ENCODE peak calls at places on chromosomes 11 and 22, in six cellular contexts. I is body of pancreas, H is adrenal gland, G is IMR-90, D is ovary, Z is stomach. X is an unnamed sample.

GRCh38 chr11:132114185-132114584 is 743.8 kb downstream of the NTM start:
- DNase-seq in I (peak; percentile 22), H (peak; percentile 69), G (peak; percentile 25), D (no peak), Z (peak; percentile 46), X (peak; percentile 18)

GRCh38 chr22:49301398-49302149 is 526.1 kb downstream of the BRD1 start:
- DNase-seq in I (no peak), H (peak; percentile 23), G (no peak), D (no peak), Z (peak; percentile 20), X (no peak)

GRCh38 chr22:30031764-30032468 is 48.3 kb upstream of the HORMAD2 start:
- DNase-seq in I (no peak), H (no peak), G (no peak), D (no peak), Z (no peak), X (no peak)

GRCh38 chr11:65498042-65498726 is 661 bp upstream of the MALAT1 start:
- DNase-seq in I (peak; percentile 67), H (peak; percentile 82), G (peak; percentile 68), D (peak; percentile 63), Z (peak; percentile 63), X (peak; percentile 58)

GRCh38 chr11:2266586-2267305 is 3.6 kb downstream of the ASCL2 start:
- DNase-seq in I (no peak), H (peak; percentile 41), G (no peak), D (no peak), Z (no peak), X (no peak)

GRCh38 chr11:65260756-65261590 is 789 bp upstream of the POLA2 start:
- DNase-seq in I (no peak), H (no peak), G (no peak), D (no peak), Z (no peak), X (no peak)

GRCh38 chr22:43796567-43796966 is 15.5 kb downstream of the EFCAB6 start:
- DNase-seq in I (no peak), H (no peak), G (peak; percentile 81), D (no peak), Z (no peak), X (no peak)

GRCh38 chr22:26711205-26711958 is 54.0 kb downstream of the MIAT start:
- DNase-seq in I (no peak), H (no peak), G (peak; percentile 62), D (no peak), Z (peak; percentile 26), X (peak; percentile 12)

GRCh38 chr11:10293423-10294288 is at the start of gene SBF2:
- DNase-seq in I (peak; percentile 80), H (peak; percentile 93), G (peak; percentile 96), D (peak; percentile 89), Z (peak; percentile 84), X (peak; percentile 79)

GRCh38 chr11:118027694-118028093 is 41.5 kb downstream of the IL10RA start:
- DNase-seq in I (no peak), H (no peak), G (no peak), D (no peak), Z (no peak), X (no peak)

GRCh38 chr11:20610825-20611224 is 11.4 kb downstream of the SLC6A5 start:
- DNase-seq in I (no peak), H (no peak), G (no peak), D (no peak), Z (no peak), X (no peak)

GRCh38 chr22:44163536-44163935 is 17.2 kb upstream of the PARVG start:
- DNase-seq in I (no peak), H (no peak), G (no peak), D (no peak), Z (no peak), X (no peak)

GRCh38 chr22:37884420-37884819 is 21.7 kb upstream of the MICALL1 start:
- DNase-seq in I (no peak), H (no peak), G (peak; percentile 46), D (no peak), Z (no peak), X (no peak)

GRCh38 chr11:104191124-104191523 is 27.2 kb upstream of the PDGFD start:
- DNase-seq in I (no peak), H (no peak), G (peak; percentile 49), D (no peak), Z (no peak), X (no peak)

GRCh38 chr11:122240621-122241020 is 124.6 kb upstream of the BLID start:
- DNase-seq in I (no peak), H (no peak), G (no peak), D (no peak), Z (no peak), X (no peak)

GRCh38 chr11:70826541-70826943 is 425.8 kb downstream of the SHANK2 start:
- DNase-seq in I (peak; percentile 14), H (peak; percentile 53), G (no peak), D (no peak), Z (no peak), X (no peak)

GRCh38 chr11:65298655-65299179 is 15.9 kb upstream of the CDC42EP2 start:
- DNase-seq in I (no peak), H (peak; percentile 80), G (peak; percentile 81), D (peak; percentile 82), Z (no peak), X (no peak)

GRCh38 chr11:123357353-123357989 is 72.6 kb upstream of the GRAMD1B start:
- DNase-seq in I (no peak), H (no peak), G (no peak), D (no peak), Z (no peak), X (no peak)

GRCh38 chr11:107816028-107816427 is 42.6 kb downstream of the SLC35F2 start:
- DNase-seq in I (no peak), H (no peak), G (no peak), D (no peak), Z (no peak), X (no peak)
- H3K27ac ChIP-seq in I (no peak overlapping the region), H (no peak overlapping the region), G (no peak overlapping the region), D (no peak overlapping the region), Z (no peak overlapping the region), X (no peak overlapping the region)

DNA sequence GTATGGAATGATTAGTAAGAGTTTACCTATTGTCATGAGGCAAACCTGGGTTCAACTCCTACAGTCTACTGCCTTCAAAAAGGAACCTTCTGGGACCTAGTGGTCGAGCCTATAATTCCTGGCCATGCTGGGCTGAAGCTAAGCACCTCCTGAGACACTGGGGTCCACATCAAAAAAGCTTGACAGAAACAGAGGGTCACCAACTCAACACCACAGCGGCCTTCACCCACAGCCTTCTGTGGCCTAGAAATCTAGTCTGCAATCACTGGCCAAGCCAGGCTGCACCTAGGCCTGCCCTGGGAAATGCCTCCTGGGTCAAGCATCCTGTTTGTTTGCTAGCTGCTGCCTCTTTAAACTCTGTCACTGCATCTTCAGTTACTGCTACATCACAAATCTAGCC is 153.9 kb upstream of the C11orf58 start:
- DNase-seq in I (no peak), H (no peak), G (no peak), D (no peak), Z (no peak), X (no peak)
- TF ChIP-seq POLR2A in I (no peak), H (no peak), G (no peak), D (no peak), Z (no peak), X (no peak)

GRCh38 chr22:20156042-20156389 is 5.2 kb upstream of the CCDC188 start:
- DNase-seq in I (no peak), H (no peak), G (no peak), D (no peak), Z (no peak), X (no peak)

GRCh38 chr22:20155330-20156041 is 4.6 kb upstream of the CCDC188 start:
- DNase-seq in I (no peak), H (peak; percentile 84), G (no peak), D (no peak), Z (peak; percentile 38), X (no peak)

GRCh38 chr22:20156611-20157415 is 6.0 kb upstream of the CCDC188 start:
- DNase-seq in I (peak; percentile 92), H (peak; percentile 96), G (peak; percentile 66), D (peak; percentile 90), Z (peak; percentile 93), X (peak; percentile 63)

GRCh38 chr22:20153945-20154344 is 3.1 kb upstream of the CCDC188 start:
- DNase-seq in I (no peak), H (no peak), G (peak; percentile 20), D (no peak), Z (no peak), X (no peak)

DNA sequence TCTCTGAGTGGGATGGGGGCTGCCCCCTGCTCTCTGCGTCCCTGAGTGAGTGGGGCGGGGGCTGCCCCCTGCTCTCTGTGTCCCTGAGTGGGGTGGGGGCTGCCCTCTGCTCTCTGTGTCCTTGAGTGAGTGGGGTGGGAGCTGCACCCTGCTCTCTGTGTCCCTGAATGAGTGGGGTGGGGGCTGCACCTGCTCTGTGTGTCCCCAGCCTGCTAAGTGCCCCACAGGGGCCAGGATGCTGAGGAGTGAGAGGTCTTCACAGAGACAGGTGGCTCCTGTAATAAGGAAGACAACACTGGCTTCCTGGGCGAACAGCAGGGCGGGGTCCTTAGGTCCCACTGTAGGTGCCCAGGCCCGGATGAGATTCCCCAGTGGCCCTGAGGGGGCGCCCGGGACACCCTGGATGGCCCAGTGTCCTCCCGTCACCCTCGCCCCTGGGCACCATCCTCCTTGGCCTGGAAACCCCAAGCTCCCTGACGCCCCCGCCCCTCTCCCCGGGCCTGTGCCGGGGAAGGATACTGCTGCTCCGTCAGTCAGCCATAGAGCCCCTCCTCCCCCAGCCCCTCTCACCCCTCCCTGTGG is 3.8 kb upstream of the CCDC188 start:
- DNase-seq in I (no peak), H (no peak), G (no peak), D (no peak), Z (no peak), X (no peak)
- TF ChIP-seq CTCF in I (no peak), H (no peak), G (no peak), D (no peak), Z (no peak), X (no peak)

GRCh38 chr11:46393759-46394158 is 2.2 kb upstream of the CHRM4 start:
- DNase-seq in I (no peak), H (no peak), G (no peak), D (no peak), Z (no peak), X (no peak)

GRCh38 chr11:46391578-46392420 is at the start of gene CHRM4:
- DNase-seq in I (no peak), H (peak; percentile 77), G (peak; percentile 45), D (no peak), Z (no peak), X (no peak)

GRCh38 chr11:46393231-46393616 is 1.6 kb upstream of the CHRM4 start:
- DNase-seq in I (no peak), H (no peak), G (no peak), D (no peak), Z (no peak), X (no peak)

GRCh38 chr11:46391186-46391577 is 394 bp downstream of the CHRM4 start:
- DNase-seq in I (no peak), H (no peak), G (no peak), D (no peak), Z (no peak), X (no peak)

DNA sequence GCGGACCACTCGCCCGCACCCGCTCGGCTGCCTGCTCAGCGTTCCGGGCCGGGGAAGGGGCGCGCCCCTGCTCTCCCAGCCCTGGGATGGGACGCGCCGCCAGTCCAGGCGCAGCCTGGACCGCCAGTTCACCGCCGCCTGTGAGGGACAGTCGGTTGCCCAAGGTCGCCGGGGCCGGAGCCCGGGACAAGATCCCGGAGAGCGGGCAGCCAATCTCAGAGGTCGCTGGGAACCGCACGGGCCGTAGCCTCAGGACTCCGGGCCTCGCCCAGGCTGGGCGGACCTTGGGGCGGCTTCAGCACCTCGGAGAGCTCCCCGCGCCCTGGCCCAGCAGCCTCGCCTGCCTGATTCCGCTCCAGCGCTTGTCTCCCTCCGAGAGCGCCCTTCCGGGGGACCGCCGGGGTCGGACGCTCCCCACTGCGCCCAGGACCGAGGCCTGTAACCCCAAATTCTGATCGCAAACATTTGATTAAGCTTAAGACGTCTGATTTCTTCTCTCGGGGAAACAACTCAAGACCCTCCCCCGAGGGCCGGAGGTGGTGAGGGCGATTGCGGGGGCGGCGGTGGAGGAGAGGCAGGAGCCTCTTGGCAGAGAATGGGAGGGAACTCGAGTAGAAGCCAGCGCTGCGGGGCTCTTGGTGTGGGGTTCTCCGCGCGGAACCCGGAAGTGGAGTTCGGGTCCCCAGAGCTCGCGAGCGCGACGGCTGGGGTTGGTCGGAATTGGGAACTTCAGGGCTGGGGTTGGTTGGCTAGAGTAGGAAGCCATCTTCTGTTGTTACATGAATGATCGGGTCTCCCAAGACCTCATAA is 1.1 kb upstream of the CHRM4 start:
- DNase-seq in I (peak; percentile 89), H (peak; percentile 91), G (peak; percentile 72), D (peak; percentile 87), Z (peak; percentile 87), X (peak; percentile 54)
- H3K27ac ChIP-seq in I (no peak overlapping the region), H (no peak overlapping the region), G (no peak overlapping the region), D (no peak overlapping the region), Z (no peak overlapping the region), X (no peak overlapping the region)